ENCODE peak calls at places on chromosomes 6 and 20, in five cellular contexts. C is H9, S is adipocyte, X is endothelial cell of umbilical vein, W is neuronal stem cell. K is an unnamed sample.

GRCh38 chr20:38355161-38356012 is 9.1 kb downstream of the LBP start:
- DNase-seq in C (peak; percentile 56), S (no peak), X (no peak), W (no peak), K (no peak)

GRCh38 chr6:18277181-18278006 is 13.1 kb upstream of the DEK start:
- DNase-seq in C (peak; percentile 51), S (peak; percentile 68), X (no peak), W (no peak), K (no peak)

GRCh38 chr6:21109421-21110178 is 484.0 kb upstream of the SOX4 start:
- DNase-seq in C (no peak), S (peak; percentile 46), X (peak; percentile 94), W (no peak), K (no peak)

GRCh38 chr6:149934249-149935156 is 7.3 kb upstream of the ULBP2 start:
- DNase-seq in C (no peak), S (peak; percentile 91), X (peak; percentile 74), W (peak; percentile 61), K (no peak)

GRCh38 chr6:30462482-30462881 is 26.8 kb upstream of the HLA-E start:
- DNase-seq in C (no peak), S (no peak), X (no peak), W (no peak), K (no peak)

GRCh38 chr6:110933913-110934312 is 24.6 kb upstream of the GTF3C6 start:
- DNase-seq in C (no peak), S (no peak), X (no peak), W (no peak), K (no peak)

GRCh38 chr20:18738055-18738454 is 75.5 kb upstream of the SCP2D1 start:
- DNase-seq in C (no peak), S (no peak), X (no peak), W (no peak), K (no peak)

GRCh38 chr6:110415297-110415916 is at the start of gene DDO:
- DNase-seq in C (no peak), S (no peak), X (peak; percentile 10), W (no peak), K (no peak)

GRCh38 chr20:24736844-24737211 is 212.2 kb upstream of the CST7 start:
- DNase-seq in C (no peak), S (no peak), X (no peak), W (no peak), K (no peak)
- H3K9ac ChIP-seq in C (no peak overlapping the region), S (no peak overlapping the region), X (no peak overlapping the region), W (no peak overlapping the region), K (no peak overlapping the region)

DNA sequence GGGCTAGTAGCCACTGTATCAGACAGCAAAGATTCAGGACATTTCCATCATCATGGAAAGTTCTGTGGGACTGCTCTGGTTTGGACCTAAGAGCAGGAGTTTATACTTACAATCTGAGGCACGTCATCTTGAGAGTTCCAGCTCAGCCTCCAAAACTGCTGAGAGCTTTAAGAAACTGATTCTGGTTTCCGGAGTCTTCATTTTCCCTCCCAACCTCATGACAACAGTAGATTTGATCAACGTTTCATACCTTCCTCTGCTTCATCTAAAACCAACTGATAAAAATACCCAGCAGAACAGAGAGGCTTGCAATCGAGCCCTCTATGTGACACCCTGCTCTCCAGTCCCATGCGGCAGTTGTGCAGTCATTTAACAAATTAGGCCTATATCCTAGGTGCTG is 64.3 kb upstream of the EPB41L1 start:
- DNase-seq in C (no peak), S (no peak), X (no peak), W (no peak), K (no peak)
- H3K9ac ChIP-seq in C (no peak overlapping the region), S (no peak overlapping the region), X (no peak overlapping the region), W (no peak overlapping the region), K (no peak overlapping the region)

DNA sequence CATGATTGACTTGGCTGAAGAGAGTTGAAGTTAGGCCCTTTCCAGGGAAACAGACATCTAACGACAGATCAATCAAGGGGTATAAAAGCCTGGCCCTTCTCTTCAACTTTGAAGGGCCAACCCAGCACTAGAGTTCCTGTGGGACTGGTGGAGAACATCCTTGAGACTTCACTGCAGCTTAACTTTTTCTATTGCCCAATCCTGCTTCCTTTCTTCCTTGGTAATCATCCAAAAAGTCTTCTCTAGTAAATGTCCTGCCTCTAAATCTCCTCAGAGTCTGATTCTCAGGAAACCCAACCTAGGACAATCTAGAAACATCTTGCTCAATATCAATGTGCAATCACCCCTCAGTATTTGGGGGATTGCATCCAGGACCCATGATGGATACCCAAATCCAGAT is 1.9 kb downstream of the MKKS start:
- DNase-seq in C (no peak), S (peak; percentile 45), X (no peak), W (no peak), K (no peak)
- H3K9ac ChIP-seq in C (no peak overlapping the region), S (no peak overlapping the region), X (no peak overlapping the region), W (no peak overlapping the region), K (no peak overlapping the region)

DNA sequence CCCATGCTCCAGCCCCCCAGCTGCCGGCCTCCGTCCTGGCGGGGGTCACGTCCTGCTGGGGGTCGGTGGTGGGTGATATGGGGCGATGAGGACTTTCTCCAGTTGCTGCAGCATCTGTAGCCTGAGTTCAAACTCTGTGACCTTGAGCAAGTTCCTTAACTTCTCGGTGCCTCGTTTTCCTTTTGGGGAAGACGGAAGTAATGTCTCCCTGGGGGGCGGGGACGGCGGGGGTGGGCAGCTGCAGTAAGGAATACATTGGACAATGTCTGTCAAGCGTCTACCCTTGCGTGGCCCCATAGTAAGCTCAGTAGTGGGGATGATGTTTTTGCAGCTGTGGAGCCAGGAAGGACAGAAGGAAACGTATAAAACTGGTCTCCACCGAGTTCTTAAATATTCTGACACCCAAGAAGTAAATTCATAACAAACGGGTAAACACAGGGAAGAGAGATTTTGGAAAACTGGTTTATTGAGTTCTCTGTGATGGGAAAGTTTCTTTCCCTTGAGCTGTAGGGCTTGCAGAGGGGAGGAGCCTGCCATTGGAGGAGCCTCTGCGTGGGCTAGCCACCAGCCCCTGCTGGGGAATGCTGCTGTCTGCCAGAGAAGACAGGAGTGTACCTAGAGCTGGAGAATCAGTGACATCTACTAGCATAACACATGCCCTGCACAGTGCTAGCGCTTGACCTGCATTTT is 1.0 kb upstream of the ACSS1 start:
- DNase-seq in C (no peak), S (peak; percentile 41), X (peak; percentile 20), W (no peak), K (no peak)
- H3K9ac ChIP-seq in C (no peak overlapping the region), S (peak overlapping the region; percentile 90), X (no peak overlapping the region), W (no peak overlapping the region), K (no peak overlapping the region)

GRCh38 chr6:129498950-129499870 is 210.8 kb downstream of the ARHGAP18 start:
- DNase-seq in C (no peak), S (peak; percentile 86), X (peak; percentile 73), W (peak; percentile 62), K (peak; percentile 77)
- H3K9ac ChIP-seq in C (no peak overlapping the region), S (peak overlapping the region; percentile 6), X (no peak overlapping the region), W (no peak overlapping the region), K (no peak overlapping the region)

DNA sequence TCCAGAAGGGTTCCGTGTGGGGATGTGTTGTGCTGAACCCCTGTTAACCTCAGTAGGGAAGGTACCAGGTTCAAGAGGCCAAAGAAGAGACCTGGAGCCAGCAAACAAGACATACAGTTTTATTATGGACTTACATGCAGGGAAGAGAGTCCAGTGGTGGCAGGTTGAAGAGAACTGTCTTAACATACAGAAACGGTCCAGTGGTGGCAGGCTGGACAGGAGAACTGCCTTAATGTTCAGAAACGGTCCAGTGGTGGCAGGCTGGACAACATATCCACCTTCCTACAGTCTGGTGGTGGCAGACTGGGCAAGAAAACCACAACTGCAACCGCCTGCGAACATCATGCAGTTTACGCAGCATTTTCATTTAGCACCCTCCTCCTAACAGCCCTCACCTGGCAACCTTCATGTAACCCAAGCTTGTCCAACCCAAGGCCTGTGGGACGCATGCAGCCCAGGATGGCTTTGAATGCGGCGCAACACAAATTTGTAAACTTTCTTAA is 75.9 kb downstream of the PHACTR3 start:
- DNase-seq in C (no peak), S (no peak), X (no peak), W (no peak), K (no peak)
- H3K9ac ChIP-seq in C (no peak overlapping the region), S (no peak overlapping the region), X (no peak overlapping the region), W (no peak overlapping the region), K (no peak overlapping the region)

K was measured in SK-N-MC.